ENCODE peak calls at places on chromosomes 5 and 9, in five cellular contexts. G is breast epithelium; A is pons; E is mucosa of gallbladder; F is activated CD4-positive, alpha-beta T cell treated with anti-CD3 and anti-CD28 coated beads, Interleukin-2, amount 50 U/mL, for 1 hour. S is an unnamed sample.

GRCh38 chr5:75547826-75548225 is 36.1 kb downstream of the POLK start:
- DNase-seq in G (no peak), E (no peak), F (no peak), A (no peak), S (no peak)

GRCh38 chr9:15513335-15513734 is 2.6 kb upstream of the PSIP1 start:
- DNase-seq in E (no peak), A (no peak), F (no peak), G (no peak), S (no peak)

GRCh38 chr9:114864471-114864870 is 58.6 kb upstream of the TNFSF15 start:
- DNase-seq in F (no peak), E (no peak), G (no peak), A (no peak), S (no peak)

GRCh38 chr9:115250646-115251045 is 132.7 kb upstream of the TNC start:
- DNase-seq in G (no peak), F (no peak), A (no peak), E (no peak), S (no peak)

GRCh38 chr5:115349001-115349817 is 52.8 kb upstream of the CCDC112 start:
- DNase-seq in G (peak; percentile 30), E (peak; percentile 67), A (peak; percentile 36), F (no peak), S (no peak)

GRCh38 chr5:119315516-119315949 is 40.3 kb upstream of the TNFAIP8 start:
- DNase-seq in E (no peak), A (peak; percentile 26), F (peak; percentile 50), G (no peak), S (peak; percentile 41)

GRCh38 chr9:108776920-108777650 is 78.7 kb downstream of the ACTL7B start:
- DNase-seq in E (no peak), A (no peak), G (no peak), F (no peak), S (no peak)

GRCh38 chr5:29114331-29114768 is 2076.0 kb upstream of the CDH9 start:
- DNase-seq in F (no peak), A (no peak), G (no peak), E (no peak), S (no peak)

GRCh38 chr5:170411100-170411499 is 21.9 kb upstream of the KCNMB1 start:
- DNase-seq in F (peak; percentile 14), A (no peak), G (no peak), E (no peak), S (peak; percentile 8)

GRCh38 chr5:17089690-17090089 is 127.7 kb upstream of the BASP1 start:
- DNase-seq in G (no peak), A (no peak), F (no peak), E (no peak), S (no peak)

GRCh38 chr5:175657593-175658271 is at the start of gene HRH2:
- DNase-seq in E (no peak), A (peak; percentile 14), G (no peak), F (peak; percentile 32), S (no peak)

GRCh38 chr5:67246546-67246945 is 49.9 kb upstream of the CD180 start:
- DNase-seq in E (no peak), G (no peak), F (no peak), A (no peak), S (no peak)

GRCh38 chr5:62584395-62584794 is 5.8 kb downstream of the LRRC70 start:
- DNase-seq in F (no peak), A (no peak), E (no peak), G (no peak), S (no peak)

GRCh38 chr5:139660105-139660915 is 12.2 kb downstream of the CXXC5 start:
- DNase-seq in F (no peak), A (peak; percentile 96), E (peak; percentile 85), G (peak; percentile 91), S (no peak)

GRCh38 chr9:13705913-13706312 is 426.4 kb upstream of the MPDZ start:
- DNase-seq in A (peak; percentile 8), E (peak; percentile 18), G (peak; percentile 30), F (no peak), S (no peak)

GRCh38 chr5:116763987-116764866 is 189.6 kb upstream of the SEMA6A start:
- DNase-seq in G (no peak), E (no peak), F (no peak), A (no peak), S (no peak)

GRCh38 chr5:56183507-56183906 is 49.6 kb downstream of the ANKRD55 start:
- DNase-seq in A (no peak), E (no peak), G (no peak), F (no peak), S (no peak)